ENCODE peak calls at places on chromosomes 1 and 21, in six cellular contexts. N is AG04450, G is NB4, V is IMR-90, J is RWPE1, A is uterus. X is an unnamed sample.

GRCh38 chr1:235642021-235642942 is 7.3 kb downstream of the GNG4 start:
- DNase-seq in N (no peak), G (peak; percentile 90), V (peak; percentile 67), J (peak; percentile 63), A (no peak), X (no peak)

GRCh38 chr1:21652101-21652936 is 16.8 kb downstream of the RAP1GAP start:
- DNase-seq in N (no peak), G (no peak), V (no peak), J (no peak), A (no peak), X (no peak)

GRCh38 chr1:222950892-222951291 is 136.1 kb downstream of the DISP1 start:
- DNase-seq in N (no peak), G (no peak), V (no peak), J (peak; percentile 6), A (no peak), X (no peak)

GRCh38 chr1:6801998-6802397 is 16.7 kb downstream of the CAMTA1 start:
- DNase-seq in N (no peak), G (no peak), V (peak; percentile 81), J (no peak), A (no peak), X (no peak)

GRCh38 chr1:24966724-24967346 is 36.8 kb upstream of the RUNX3 start:
- DNase-seq in N (peak; percentile 55), G (peak; percentile 94), V (peak; percentile 93), J (peak; percentile 69), A (no peak), X (no peak)

GRCh38 chr1:1462318-1462966 is 9.1 kb upstream of the ATAD3B start:
- DNase-seq in N (no peak), G (no peak), V (no peak), J (peak; percentile 52), A (no peak), X (peak; percentile 27)

GRCh38 chr21:26982767-26983166 is 15.9 kb upstream of the ADAMTS5 start:
- DNase-seq in N (no peak), G (no peak), V (peak; percentile 63), J (peak; percentile 26), A (peak; percentile 41), X (no peak)

GRCh38 chr1:54973205-54973921 is 7.1 kb upstream of the TMEM61 start:
- DNase-seq in N (no peak), G (no peak), V (peak; percentile 21), J (no peak), A (no peak), X (no peak)

GRCh38 chr1:172761581-172762025 is 102.7 kb downstream of the FASLG start:
- DNase-seq in N (no peak), G (no peak), V (peak; percentile 50), J (peak; percentile 69), A (no peak), X (no peak)

GRCh38 chr1:23810818-23811420 is 10.4 kb upstream of the GALE start:
- DNase-seq in N (no peak), G (peak; percentile 91), V (peak; percentile 16), J (no peak), A (no peak), X (no peak)

GRCh38 chr21:28239345-28239744 is 753.3 kb downstream of the LTN1 start:
- DNase-seq in N (no peak), G (no peak), V (no peak), J (no peak), A (no peak), X (no peak)

GRCh38 chr1:87521446-87521845 is 192.8 kb downstream of the LMO4 start:
- DNase-seq in N (no peak), G (no peak), V (no peak), J (no peak), A (no peak), X (no peak)

GRCh38 chr1:225813250-225813964 is 3.5 kb downstream of the EPHX1 start:
- DNase-seq in N (no peak), G (peak; percentile 95), V (peak; percentile 62), J (peak; percentile 49), A (peak; percentile 84), X (peak; percentile 38)

GRCh38 chr1:21550866-21551475 is 41.7 kb downstream of the ALPL start:
- DNase-seq in N (no peak), G (no peak), V (no peak), J (no peak), A (no peak), X (no peak)

GRCh38 chr21:31201548-31201947 is 142.5 kb downstream of the TIAM1 start:
- DNase-seq in N (no peak), G (peak; percentile 86), V (peak; percentile 50), J (no peak), A (no peak), X (no peak)

GRCh38 chr1:164720329-164721036 is 161.5 kb downstream of the PBX1 start:
- DNase-seq in N (no peak), G (peak; percentile 92), V (no peak), J (no peak), A (no peak), X (no peak)

GRCh38 chr1:169745015-169745861 is 11.4 kb upstream of the SELE start:
- DNase-seq in N (no peak), G (no peak), V (no peak), J (no peak), A (peak; percentile 24), X (no peak)

GRCh38 chr1:7993593-7994479 is 32.3 kb downstream of the ERRFI1 start:
- DNase-seq in N (peak; percentile 71), G (no peak), V (peak; percentile 95), J (no peak), A (no peak), X (no peak)

DNA sequence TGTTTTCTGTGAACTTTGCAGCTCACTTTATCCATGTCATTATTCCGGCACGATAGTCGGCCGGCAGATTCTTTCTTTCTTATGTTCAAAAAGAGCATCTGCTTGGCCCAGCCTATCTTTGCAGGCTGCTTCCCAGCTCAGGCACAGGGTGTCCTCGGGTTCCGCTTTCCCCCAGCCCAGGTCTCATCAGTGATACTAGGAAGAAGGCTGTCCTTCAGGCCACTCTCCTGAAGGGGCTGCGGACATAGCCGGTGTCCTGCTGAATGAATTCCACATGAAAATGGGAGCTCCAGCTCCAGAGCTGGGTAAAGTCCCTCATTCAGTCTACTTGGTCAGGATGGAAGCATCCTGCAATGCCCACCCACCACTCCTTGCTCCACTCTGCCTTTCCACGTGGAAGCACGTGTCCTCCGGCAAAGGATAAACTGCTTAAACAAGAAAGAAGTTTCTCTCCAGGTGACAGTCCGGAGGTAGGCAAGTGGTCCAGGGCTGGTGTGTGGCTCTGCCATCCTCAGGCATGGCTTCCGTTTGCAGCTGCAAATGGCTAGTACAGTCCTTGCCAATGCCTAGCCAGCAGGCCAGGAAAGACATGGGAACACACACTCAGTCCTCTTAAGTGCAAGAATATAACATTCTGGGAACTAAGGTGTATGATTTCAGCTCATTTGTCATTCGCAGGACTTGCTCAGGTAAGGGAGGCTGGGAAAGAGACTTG is 161.0 kb downstream of the TRIM33 start:
- DNase-seq in N (no peak), G (no peak), V (no peak), J (no peak), A (no peak), X (no peak)
- TF ChIP-seq CTCF in N (no peak), G (no peak), V (no peak), J (no peak), A (no peak), X (no peak)

DNA sequence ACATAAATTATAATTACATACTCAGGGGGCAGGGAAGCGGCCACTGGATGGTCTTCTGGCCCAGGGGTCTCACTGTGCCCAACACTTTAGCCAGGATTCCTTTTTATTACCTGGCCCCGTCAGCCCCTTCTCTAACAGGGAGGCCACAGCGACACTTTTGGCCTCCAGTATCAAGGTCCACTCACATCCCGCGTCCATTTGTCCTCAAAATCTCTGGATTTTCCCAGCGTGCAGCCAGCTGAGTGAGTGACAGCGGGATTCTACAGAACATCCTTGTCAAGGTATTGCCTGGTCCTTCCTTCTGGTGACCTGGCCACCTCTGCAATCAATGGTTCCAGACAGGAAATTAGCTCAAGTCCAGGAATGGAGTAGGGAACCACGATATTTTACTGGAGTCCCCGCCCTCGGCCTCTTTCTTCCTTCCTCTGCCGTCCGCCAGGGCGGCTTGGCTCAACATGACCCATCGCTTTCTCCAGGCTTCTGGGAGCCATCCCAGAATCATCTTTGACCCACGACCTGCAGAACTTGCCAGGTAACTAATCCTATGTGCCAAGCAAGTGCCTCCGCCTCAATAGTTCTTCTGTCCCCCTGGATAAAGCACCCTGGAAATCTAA is 2.7 kb upstream of the COL6A2 start:
- DNase-seq in N (no peak), G (no peak), V (no peak), J (no peak), A (no peak), X (peak; percentile 10)
- TF ChIP-seq CTCF in N (no peak), G (no peak), V (no peak), J (no peak), A (no peak), X (no peak)

GRCh38 chr1:220687809-220688208 is 2.4 kb upstream of the C1orf115 start:
- DNase-seq in N (no peak), G (no peak), V (no peak), J (no peak), A (no peak), X (no peak)

GRCh38 chr1:220689696-220690095 is 467 bp upstream of the C1orf115 start:
- DNase-seq in N (no peak), G (no peak), V (no peak), J (no peak), A (no peak), X (no peak)

GRCh38 chr1:220684890-220685289 is 5.3 kb upstream of the C1orf115 start:
- DNase-seq in N (no peak), G (peak; percentile 26), V (no peak), J (no peak), A (no peak), X (no peak)

GRCh38 chr1:220682901-220683576 is 7.1 kb upstream of the C1orf115 start:
- DNase-seq in N (no peak), G (no peak), V (no peak), J (no peak), A (no peak), X (no peak)

DNA sequence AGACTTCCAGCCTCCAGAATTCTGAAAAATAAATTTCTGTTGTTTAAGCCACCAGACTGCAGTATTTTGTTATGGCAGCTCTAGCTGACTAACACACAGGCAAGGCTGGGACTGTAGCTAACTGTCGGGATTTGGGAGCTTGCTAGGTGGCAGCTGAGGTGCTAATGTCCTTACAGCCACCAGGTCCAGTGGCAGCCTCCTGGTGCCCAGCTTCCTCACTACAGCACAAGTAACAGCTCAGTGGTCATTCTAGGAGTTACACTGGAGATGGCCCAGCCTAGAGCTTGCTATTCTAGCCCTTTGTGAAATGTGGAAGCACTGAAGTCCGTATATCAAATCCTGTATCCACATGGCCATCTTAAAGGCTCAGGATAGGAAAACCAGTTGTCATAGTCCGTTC is 4.3 kb upstream of the C1orf115 start:
- DNase-seq in N (no peak), G (no peak), V (no peak), J (no peak), A (no peak), X (no peak)
- TF ChIP-seq CTCF in N (no peak), G (no peak), V (no peak), J (no peak), A (no peak), X (no peak)

GRCh38 chr21:25507522-25507921 is 99.8 kb downstream of the MRPL39 start:
- DNase-seq in N (no peak), G (peak; percentile 5), V (peak; percentile 23), J (no peak), A (no peak), X (no peak)
- TF ChIP-seq CTCF in N (peak; percentile 23), G (no peak), V (peak; percentile 3), J (no peak), A (no peak), X (no peak)

GRCh38 chr1:202072211-202072610 is 50.5 kb upstream of the GPR37L1 start:
- DNase-seq in N (no peak), G (no peak), V (no peak), J (no peak), A (no peak), X (no peak)
- TF ChIP-seq CTCF in N (no peak), G (no peak), V (no peak), J (no peak), A (no peak), X (no peak)